ENCODE peak calls at places on chromosomes 11 and 22, in six cellular contexts. Z is esophagus squamous epithelium, T is IMR-90, A is tibial nerve, R is HCT116, D is heart left ventricle. O is an unnamed sample. For H3K9me3, the result is how much of the 10 kb centered on the place peaks cover.

GRCh38 chr22:45585437-45585755 is 82.7 kb downstream of the FBLN1 start:
- DNase-seq in T (peak), D (no peak), A (peak), R (no peak), Z (no peak), O (no peak)

GRCh38 chr11:72041364-72042058 is 38.8 kb downstream of the NUMA1 start:
- DNase-seq in R (peak), T (peak), A (peak), D (peak), Z (no peak), O (peak)

GRCh38 chr11:50174189-50174588 is 141.5 kb downstream of the OR4C45 start:
- DNase-seq in R (no peak), T (peak), Z (no peak), A (no peak), D (no peak), O (no peak)

GRCh38 chr11:120972621-120973020 is 51.3 kb upstream of the TBCEL start:
- DNase-seq in R (no peak), D (no peak), A (no peak), T (no peak), Z (no peak), O (no peak)

GRCh38 chr11:131885371-131885770 is 515.0 kb downstream of the NTM start:
- DNase-seq in Z (no peak), D (no peak), T (no peak), R (no peak), A (no peak), O (no peak)

GRCh38 chr11:69588270-69588669 is 52.7 kb upstream of the CCND1 start:
- DNase-seq in D (no peak), Z (no peak), T (peak), A (no peak), R (peak), O (no peak)

GRCh38 chr11:8207080-8208000 is 38.5 kb upstream of the RIC3 start:
- DNase-seq in D (no peak), Z (no peak), T (peak), R (no peak), A (no peak), O (no peak)

GRCh38 chr22:40247976-40248375 is 70.3 kb downstream of the TNRC6B start:
- DNase-seq in D (no peak), Z (no peak), R (no peak), A (no peak), T (no peak), O (no peak)

GRCh38 chr11:74641905-74642304 is 49.5 kb downstream of the POLD3 start:
- DNase-seq in T (no peak), A (no peak), D (no peak), Z (no peak), R (no peak), O (no peak)

GRCh38 chr11:94511932-94512781 is at the start of gene C11orf97:
- DNase-seq in A (peak), D (peak), Z (no peak), R (no peak), T (peak), O (peak)

GRCh38 chr11:113732092-113732491 is 26.0 kb upstream of the TMPRSS5 start:
- DNase-seq in D (no peak), A (no peak), T (no peak), Z (no peak), R (no peak), O (no peak)

GRCh38 chr11:27571151-27571840 is 64.7 kb upstream of the LIN7C start:
- DNase-seq in A (no peak), D (no peak), T (peak), Z (no peak), R (no peak), O (no peak)

GRCh38 chr22:46137218-46137766 is 13.0 kb upstream of the PPARA start:
- DNase-seq in D (no peak), T (no peak), Z (no peak), A (no peak), R (no peak), O (no peak)

GRCh38 chr11:15471709-15472404 is 357.1 kb downstream of the INSC start:
- DNase-seq in D (no peak), T (no peak), Z (no peak), R (no peak), A (no peak), O (peak)

GRCh38 chr11:119432484-119433368 is 9.8 kb upstream of the THY1 start:
- DNase-seq in T (peak), Z (no peak), D (no peak), R (no peak), A (no peak), O (no peak)

GRCh38 chr11:36452987-36453386 is 57.1 kb downstream of the TRAF6 start:
- DNase-seq in R (no peak), Z (no peak), T (no peak), D (no peak), A (no peak), O (no peak)

GRCh38 chr11:118892515-118892914 is 8.8 kb downstream of the CXCR5 start:
- DNase-seq in D (no peak), T (no peak), A (no peak), Z (no peak), R (no peak), O (peak)

GRCh38 chr11:61602775-61603569 is 22.1 kb upstream of the SYT7 start:
- DNase-seq in Z (no peak), A (peak), D (peak), R (peak), T (peak), O (peak)

GRCh38 chr22:45476814-45477213 is 25.9 kb upstream of the FBLN1 start:
- DNase-seq in R (no peak), A (peak), Z (no peak), T (no peak), D (no peak), O (no peak)

GRCh38 chr11:15190611-15191010 is 75.9 kb downstream of the INSC start:
- DNase-seq in R (no peak), D (no peak), T (no peak), Z (no peak), A (no peak), O (no peak)

GRCh38 chr11:8917157-8917820 is 6.3 kb downstream of the AKIP1 start:
- DNase-seq in D (no peak), A (peak), T (peak), Z (no peak), R (no peak), O (no peak)

GRCh38 chr11:100908746-100909145 is 220.9 kb downstream of the PGR start:
- DNase-seq in R (no peak), Z (no peak), T (peak), D (no peak), A (no peak), O (no peak)

GRCh38 chr11:44213148-44213547 is 96.8 kb downstream of the ALX4 start:
- DNase-seq in R (no peak), A (no peak), T (no peak), Z (no peak), D (no peak), O (no peak)

GRCh38 chr11:32090774-32091370 is at the start of gene RCN1:
- DNase-seq in T (peak), Z (no peak), R (no peak), D (peak), A (peak), O (peak)

GRCh38 chr11:104895619-104896018 is 2.6 kb downstream of the CASP12 start:
- DNase-seq in T (no peak), R (no peak), Z (no peak), D (no peak), A (no peak), O (no peak)

GRCh38 chr11:61949169-61950034 is 749 bp upstream of the BEST1 start:
- DNase-seq in Z (no peak), D (peak), T (peak), A (peak), R (peak), O (no peak)

GRCh38 chr22:17922925-17923898 is 101.1 kb downstream of the MICAL3 start:
- DNase-seq in T (peak), Z (no peak), R (no peak), A (no peak), D (no peak), O (no peak)

GRCh38 chr11:127395034-127395433 is 394.5 kb upstream of the KIRREL3 start:
- DNase-seq in A (no peak), T (no peak), Z (no peak), D (no peak), R (no peak), O (no peak)

GRCh38 chr11:75934851-75935250 is 119.8 kb downstream of the UVRAG start:
- DNase-seq in D (no peak), R (no peak), Z (no peak), T (no peak), A (no peak), O (no peak)

GRCh38 chr11:117097567-117098268 is 510 bp downstream of the SIK3 start:
- DNase-seq in R (no peak), D (peak), Z (no peak), T (no peak), A (peak), O (peak)

GRCh38 chr11:45424781-45425180 is 138.6 kb upstream of the SYT13 start:
- DNase-seq in A (no peak), R (no peak), Z (no peak), T (no peak), D (no peak), O (no peak)

GRCh38 chr11:44497995-44498394 is 67.5 kb upstream of the CD82 start:
- DNase-seq in Z (no peak), D (no peak), T (no peak), R (no peak), A (no peak), O (no peak)

GRCh38 chr11:67352546-67353316 is 615 bp downstream of the POLD4 start:
- DNase-seq in R (no peak), Z (no peak), D (peak), T (no peak), A (no peak), O (peak)

GRCh38 chr11:103953797-103954495 is 82.5 kb upstream of the DDI1 start:
- DNase-seq in A (no peak), T (no peak), Z (no peak), R (no peak), D (no peak), O (no peak)

GRCh38 chr11:65380460-65381126 is 1.9 kb downstream of the SLC25A45 start:
- DNase-seq in T (no peak), R (no peak), Z (no peak), D (peak), A (no peak), O (no peak)

GRCh38 chr11:25769287-25769686 is 562.6 kb upstream of the ANO3 start:
- DNase-seq in A (no peak), T (no peak), R (no peak), D (no peak), Z (no peak), O (no peak)

GRCh38 chr22:32411388-32411787 is 659 bp downstream of the RTCB start:
- DNase-seq in T (peak), D (no peak), Z (no peak), R (no peak), A (no peak), O (no peak)

GRCh38 chr11:117223741-117224685 is 7.9 kb downstream of the PCSK7 start:
- DNase-seq in Z (no peak), T (no peak), D (no peak), R (no peak), A (no peak), O (peak)

GRCh38 chr11:117300301-117300700 is 9.2 kb downstream of the BACE1-AS start:
- DNase-seq in Z (no peak), R (no peak), A (peak), T (peak), D (peak), O (no peak)

GRCh38 chr22:35379146-35379993 is 1.5 kb upstream of the HMOX1 start:
- DNase-seq in D (no peak), Z (no peak), R (no peak), T (no peak), A (no peak), O (no peak)

GRCh38 chr22:35375031-35375430 is 5.9 kb upstream of the HMOX1 start:
- DNase-seq in D (no peak), R (no peak), A (no peak), Z (no peak), T (peak), O (no peak)

GRCh38 chr22:35378547-35379078 is 2.3 kb upstream of the HMOX1 start:
- DNase-seq in R (no peak), D (no peak), T (no peak), Z (no peak), A (no peak), O (no peak)

GRCh38 chr22:35377735-35378134 is 3.2 kb upstream of the HMOX1 start:
- DNase-seq in Z (no peak), T (no peak), D (no peak), A (no peak), R (no peak), O (no peak)

GRCh38 chr22:35376728-35377472 is 4.0 kb upstream of the HMOX1 start:
- DNase-seq in R (peak), A (peak), T (peak), Z (peak), D (peak), O (peak)
- TF ChIP-seq POLR2A in R (no peak), A (no peak), T (peak), Z (no peak), D (peak), O (no peak)

GRCh38 chr22:47540011-47540410 is 777.6 kb downstream of the TBC1D22A start:
- DNase-seq in D (no peak), Z (no peak), R (no peak), A (no peak), T (no peak), O (no peak)
- H3K9me3 ChIP-seq in D (under half), Z (under half), R (under half), A (under half), T (under half), O (under half)

DNA sequence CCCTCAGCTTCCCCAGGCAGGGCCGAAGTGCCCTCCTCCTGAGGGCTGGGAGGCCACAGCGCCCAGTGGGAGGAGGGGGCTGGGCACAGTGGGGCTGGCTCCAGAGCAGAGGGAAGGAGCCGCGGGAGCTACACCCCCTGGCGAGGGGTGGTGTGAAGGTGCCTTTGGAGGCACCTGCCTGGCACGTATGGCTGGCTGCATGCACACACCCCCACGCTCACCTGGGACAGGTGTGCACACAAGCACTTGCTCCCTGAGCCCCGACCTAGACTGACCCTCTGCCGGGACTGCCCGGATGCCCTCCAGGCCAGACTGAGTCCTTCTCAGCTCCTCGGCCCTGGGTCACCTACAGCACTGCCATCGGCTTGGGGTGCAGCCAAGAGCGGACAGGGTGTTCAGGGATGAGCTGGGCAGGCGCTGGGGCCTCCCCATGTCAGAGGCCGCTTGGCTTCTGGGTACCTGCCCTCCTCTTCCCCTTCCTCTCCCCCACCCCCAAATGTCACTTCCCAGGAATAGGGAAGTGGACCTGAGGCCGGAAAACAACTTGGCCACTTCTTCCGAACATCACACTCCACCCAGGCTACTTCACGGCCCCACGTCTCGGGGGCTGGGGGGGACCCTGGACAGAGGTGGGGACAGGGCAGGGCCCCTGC is 7.4 kb upstream of the PIM3 start:
- DNase-seq in T (no peak), R (no peak), A (no peak), Z (no peak), D (no peak), O (no peak)
- H3K27ac ChIP-seq in T (peak), R (no peak), A (peak), Z (peak), D (no peak), O (no peak)

GRCh38 chr22:30439836-30440235 is 14.3 kb downstream of the MTFP1 start:
- DNase-seq in T (no peak), A (no peak), R (no peak), D (no peak), Z (no peak), O (no peak)

GRCh38 chr22:30439226-30439625 is 13.7 kb downstream of the MTFP1 start:
- DNase-seq in D (no peak), A (no peak), T (no peak), Z (no peak), R (no peak), O (no peak)

GRCh38 chr22:30441088-30441487 is 15.5 kb downstream of the MTFP1 start:
- DNase-seq in T (no peak), D (no peak), Z (no peak), R (no peak), A (no peak), O (no peak)

GRCh38 chr22:30445438-30445936 is 19.9 kb downstream of the MTFP1 start:
- DNase-seq in D (no peak), R (no peak), Z (no peak), A (no peak), T (peak), O (no peak)

GRCh38 chr22:30444632-30445437 is 19.3 kb downstream of the MTFP1 start:
- DNase-seq in A (peak), R (peak), D (no peak), Z (no peak), T (peak), O (peak)
- TF ChIP-seq POLR2A in A (no peak), R (peak), D (no peak), Z (no peak), T (peak), O (no peak)

DNA sequence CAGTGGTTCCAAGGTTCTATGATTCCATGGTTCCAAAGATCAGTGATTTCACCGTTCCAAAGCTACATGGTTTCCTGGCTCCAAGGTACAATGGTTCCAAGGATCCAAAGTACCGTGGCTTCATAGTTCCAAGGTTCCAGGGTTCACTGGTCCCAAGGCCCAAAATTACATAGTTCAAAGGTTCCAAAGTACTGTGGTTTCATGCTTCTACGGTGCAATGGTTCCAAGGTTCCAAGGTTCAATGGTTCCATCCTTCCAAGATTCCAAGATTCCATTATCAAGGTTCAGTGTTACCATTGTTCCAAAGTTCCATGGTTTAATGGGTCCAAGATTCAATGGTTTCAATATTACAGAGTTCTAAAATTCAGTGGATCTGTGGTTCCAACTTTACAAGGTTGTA is 43.0 kb upstream of the SEPTIN5 start:
- DNase-seq in D (no peak), A (no peak), R (no peak), T (no peak), Z (no peak), O (no peak)
- H3K9me3 ChIP-seq in D (under half), A (under half), R (under half), T (under half), Z (under half), O (under half)

GRCh38 chr22:25166266-25167056 is 33.2 kb upstream of the CRYBB3 start:
- DNase-seq in R (no peak), A (no peak), T (no peak), D (no peak), Z (no peak), O (no peak)

GRCh38 chr22:25167082-25167481 is 32.6 kb upstream of the CRYBB3 start:
- DNase-seq in R (peak), D (no peak), A (no peak), T (no peak), Z (no peak), O (no peak)

GRCh38 chr22:25167834-25168601 is 31.6 kb upstream of the CRYBB3 start:
- DNase-seq in R (peak), A (no peak), T (no peak), D (no peak), Z (no peak), O (no peak)

GRCh38 chr22:25162561-25162960 is 37.1 kb upstream of the CRYBB3 start:
- DNase-seq in R (no peak), D (no peak), A (no peak), Z (no peak), T (no peak), O (no peak)

DNA sequence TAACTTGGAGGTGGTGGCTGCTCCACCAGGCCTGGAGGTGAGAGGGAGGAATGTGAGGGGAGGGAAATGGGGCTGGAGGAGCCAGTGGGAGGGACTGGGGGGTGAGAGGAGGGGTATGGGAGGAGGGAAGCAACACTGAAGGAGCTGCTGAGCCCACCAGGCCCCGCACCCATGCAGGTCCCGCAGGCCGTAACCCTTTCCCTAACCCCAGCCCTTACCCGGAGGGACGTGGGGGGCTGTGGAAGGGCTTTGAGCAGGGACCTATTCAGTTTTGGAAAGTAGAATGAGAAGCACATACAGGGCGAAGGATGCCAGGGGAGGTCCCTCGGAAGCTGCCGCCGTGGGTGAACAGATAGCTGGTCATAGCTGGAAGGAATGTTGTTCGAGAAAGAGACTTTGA is 33.9 kb upstream of the CRYBB3 start:
- DNase-seq in R (no peak), T (no peak), A (no peak), D (no peak), Z (no peak), O (no peak)
- H3K27ac ChIP-seq in R (no peak), T (no peak), A (no peak), D (no peak), Z (peak), O (no peak)

DNA sequence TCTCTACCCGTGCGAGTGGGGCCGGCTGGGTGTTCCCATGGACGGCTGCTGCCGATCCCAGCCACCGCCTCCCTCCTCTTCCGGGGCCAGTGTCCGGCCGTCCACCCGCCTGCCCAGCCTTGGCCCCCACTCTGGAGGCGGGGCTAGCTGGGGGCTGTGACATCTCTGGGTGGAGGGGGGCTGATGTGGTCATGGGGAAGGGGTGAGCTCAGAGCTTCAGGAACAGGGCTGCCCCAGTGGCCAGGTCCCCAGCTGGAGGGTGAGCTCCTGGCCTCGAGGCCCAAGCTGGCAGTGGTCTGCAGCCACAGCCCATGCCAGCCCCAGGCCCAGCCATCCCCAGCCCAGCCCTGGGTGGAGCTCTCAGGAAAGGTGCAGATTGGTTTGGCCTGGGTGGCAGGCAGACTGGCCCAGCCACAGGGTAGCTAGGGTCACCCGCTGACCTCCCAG is 2.7 kb downstream of the INS start:
- DNase-seq in D (no peak), T (no peak), A (no peak), Z (no peak), R (no peak), O (no peak)
- TF ChIP-seq POLR2A in D (no peak), T (no peak), A (no peak), Z (no peak), R (no peak), O (no peak)

GRCh38 chr11:2664331-2664730 is 35.5 kb downstream of the KCNQ1OT1 start:
- DNase-seq in R (no peak), T (no peak), A (no peak), Z (no peak), D (no peak), O (no peak)
- H3K9me3 ChIP-seq in R (under half), T (under half), A (half or more), Z (under half), D (under half), O (under half)

O was measured in Peyer's patch.